ENCODE peak calls at places on chromosomes 5 and 9, in five cellular contexts. T is foreskin keratinocyte, S is mammary epithelial cell, M is HuH-7, P is neuronal stem cell. N is an unnamed sample.

GRCh38 chr5:65482727-65483473 is 1.2 kb upstream of the ADAMTS6 start:
- DNase-seq in T (peak), S (peak), M (no peak), P (no peak), N (no peak)

GRCh38 chr5:43663916-43664315 is 60.9 kb downstream of the NNT start:
- DNase-seq in T (no peak), S (peak), M (no peak), P (no peak), N (no peak)

GRCh38 chr5:138643040-138643791 is 68.0 kb upstream of the HSPA9 start:
- DNase-seq in T (no peak), S (no peak), M (no peak), P (no peak), N (no peak)

GRCh38 chr5:13994606-13995336 is 50.3 kb upstream of the DNAH5 start:
- DNase-seq in T (no peak), S (no peak), M (no peak), P (no peak), N (no peak)

GRCh38 chr9:85425153-85425611 is 316.6 kb downstream of the AGTPBP1 start:
- DNase-seq in T (no peak), S (peak), M (peak), P (peak), N (peak)

GRCh38 chr5:118687671-118688621 is 300.4 kb downstream of the DTWD2 start:
- DNase-seq in T (no peak), S (peak), M (no peak), P (no peak), N (no peak)

GRCh38 chr5:150065886-150066285 is 20.5 kb downstream of the CSF1R start:
- DNase-seq in T (no peak), S (no peak), M (no peak), P (no peak), N (no peak)

GRCh38 chr5:143355710-143356109 is 47.8 kb downstream of the NR3C1 start:
- DNase-seq in T (peak), S (peak), M (no peak), P (no peak), N (no peak)